ENCODE peak calls at places on chromosomes 16 and 17, in nine cellular contexts. N is activated CD4-positive, alpha-beta T cell treated with anti-CD3 and anti-CD28 coated beads, Interleukin-2, amount 50 U/mL, for 48 hours; E is fibroblast of the conjunctiva; S is stimulated activated CD8-positive, alpha-beta memory T cell treated with anti-CD3 and anti-CD28 coated beads, Interleukin-7, amount 100 ng/mL, for 1 hour; D is GOT3; F is GM23338; M is iPS-NIHi11; I is substantia nigra; R is activated naive CD4-positive, alpha-beta T cell. U is an unnamed sample.

GRCh38 chr17:43917348-43918025 is 10.2 kb upstream of the MPP2 start:
- DNase-seq in N (peak), E (no peak), S (no peak), D (no peak), F (peak), M (peak), I (peak), R (no peak), U (no peak)

GRCh38 chr17:61744804-61745203 is 118.5 kb downstream of the BRIP1 start:
- DNase-seq in N (no peak), E (no peak), S (no peak), D (no peak), F (no peak), M (no peak), I (no peak), R (no peak), U (no peak)

GRCh38 chr16:72355561-72355960 is 183.6 kb upstream of the PMFBP1 start:
- DNase-seq in N (no peak), E (no peak), S (no peak), D (no peak), F (no peak), M (no peak), I (no peak), R (no peak), U (no peak)

GRCh38 chr16:88977028-88977844 is at the start of gene CBFA2T3:
- DNase-seq in N (no peak), E (no peak), S (no peak), D (no peak), F (no peak), M (no peak), I (no peak), R (no peak), U (no peak)

GRCh38 chr17:29645516-29646051 is 22.9 kb upstream of the CORO6 start:
- DNase-seq in N (no peak), E (peak), S (no peak), D (no peak), F (no peak), M (no peak), I (peak), R (no peak), U (no peak)

GRCh38 chr17:9108166-9108565 is 86.9 kb downstream of the NTN1 start:
- DNase-seq in N (no peak), E (no peak), S (no peak), D (no peak), F (no peak), M (no peak), I (no peak), R (no peak), U (no peak)

GRCh38 chr16:28943281-28943680 is 7.5 kb upstream of the NFATC2IP start:
- DNase-seq in N (no peak), E (no peak), S (no peak), D (no peak), F (no peak), M (no peak), I (no peak), R (no peak), U (no peak)

GRCh38 chr17:17957584-17957916 is 14.7 kb downstream of the TOM1L2 start:
- DNase-seq in N (no peak), E (no peak), S (no peak), D (no peak), F (no peak), M (no peak), I (no peak), R (no peak), U (no peak)

GRCh38 chr16:87995644-87996043 is 44.4 kb downstream of the BANP start:
- DNase-seq in N (no peak), E (no peak), S (no peak), D (no peak), F (no peak), M (no peak), I (no peak), R (no peak), U (no peak)

GRCh38 chr17:2724783-2725164 is 13.2 kb upstream of the CLUH start:
- DNase-seq in N (peak), E (no peak), S (no peak), D (no peak), F (peak), M (peak), I (peak), R (no peak), U (no peak)

GRCh38 chr17:74031314-74032080 is 172.0 kb upstream of the RPL38 start:
- DNase-seq in N (no peak), E (no peak), S (no peak), D (no peak), F (no peak), M (no peak), I (no peak), R (no peak), U (no peak)

GRCh38 chr16:50859628-50860360 is 117.9 kb downstream of the CYLD start:
- DNase-seq in N (no peak), E (no peak), S (no peak), D (no peak), F (no peak), M (no peak), I (no peak), R (no peak), U (no peak)

GRCh38 chr16:84308120-84308519 is 13.4 kb downstream of the WFDC1 start:
- DNase-seq in N (peak), E (no peak), S (no peak), D (no peak), F (peak), M (peak), I (no peak), R (no peak), U (no peak)

GRCh38 chr17:81035389-81036127 is 607 bp downstream of the BAIAP2 start:
- DNase-seq in N (peak), E (no peak), S (no peak), D (no peak), F (no peak), M (peak), I (peak), R (no peak), U (no peak)